ENCODE peak calls at places on chromosome 13, in nine cellular contexts. H is stimulated activated CD8-positive, alpha-beta memory T cell treated with anti-CD3 and anti-CD28 coated beads, Interleukin-7, amount 100 ng/mL, for 24 hours; G is activated T-helper 1 cell treated with Interleukin-2 at 50 U/mL for 16 hours; D is AG08395; I is memory B cell; E is type B pancreatic cell; N is SW480; Q is PC-3; J is aorta. O is an unnamed sample.

GRCh38 chr13:110379905-110380341 is 72.8 kb downstream of the COL4A2 start:
- DNase-seq in E (no peak), J (no peak), G (no peak), Q (peak; percentile 28), I (no peak), D (no peak), H (no peak), N (no peak), O (no peak)

GRCh38 chr13:89227356-89227755 is 1556.2 kb downstream of the SLITRK5 start:
- DNase-seq in J (no peak), G (no peak), E (no peak), I (no peak), N (no peak), H (no peak), D (no peak), Q (peak; percentile 73), O (no peak)

GRCh38 chr13:53276265-53276664 is 247.7 kb downstream of the OLFM4 start:
- DNase-seq in D (no peak), G (no peak), N (no peak), H (no peak), J (no peak), I (no peak), Q (no peak), E (no peak), O (no peak)

GRCh38 chr13:33775339-33776108 is 42.4 kb upstream of the RFC3 start:
- DNase-seq in H (no peak), Q (no peak), I (no peak), J (no peak), G (no peak), D (no peak), N (no peak), E (no peak), O (no peak)

GRCh38 chr13:67515895-67516294 is 285.8 kb upstream of the PCDH9 start:
- DNase-seq in D (peak; percentile 21), I (no peak), E (no peak), Q (peak; percentile 70), N (no peak), J (no peak), G (no peak), H (no peak), O (no peak)

GRCh38 chr13:64662887-64663593 is 2567.1 kb downstream of the PCDH9 start:
- DNase-seq in G (no peak), Q (no peak), J (no peak), E (no peak), I (no peak), H (no peak), N (no peak), D (no peak), O (no peak)

GRCh38 chr13:113029487-113030258 is 60.7 kb downstream of the MCF2L start:
- DNase-seq in N (peak; percentile 13), H (peak; percentile 39), G (peak; percentile 11), E (peak; percentile 85), Q (peak; percentile 46), D (peak; percentile 27), I (no peak), J (no peak), O (peak; percentile 43)

GRCh38 chr13:43307921-43308433 is 284.6 kb downstream of the DNAJC15 start:
- DNase-seq in N (peak; percentile 31), D (peak; percentile 74), H (no peak), Q (peak; percentile 16), J (no peak), I (no peak), G (no peak), E (no peak), O (no peak)

GRCh38 chr13:40666905-40667621 is 622 bp upstream of the FOXO1 start:
- DNase-seq in H (no peak), G (no peak), J (peak; percentile 82), Q (peak; percentile 16), N (peak; percentile 59), D (no peak), E (no peak), I (peak; percentile 22), O (no peak)

GRCh38 chr13:21319869-21320641 is 139.0 kb downstream of the ZDHHC20 start:
- DNase-seq in Q (no peak), H (no peak), E (no peak), I (no peak), J (no peak), D (no peak), G (no peak), N (no peak), O (no peak)

GRCh38 chr13:28618595-28618994 is 40.3 kb upstream of the POMP start:
- DNase-seq in E (no peak), J (no peak), D (no peak), I (no peak), H (no peak), G (no peak), Q (no peak), N (no peak), O (no peak)

GRCh38 chr13:82636119-82636518 is 1246.2 kb downstream of the SLITRK1 start:
- DNase-seq in Q (peak; percentile 65), E (no peak), G (no peak), H (no peak), I (no peak), J (no peak), D (no peak), N (no peak), O (no peak)

GRCh38 chr13:47291116-47291656 is 394.3 kb upstream of the HTR2A start:
- DNase-seq in D (no peak), I (no peak), N (peak; percentile 6), G (no peak), H (no peak), Q (peak; percentile 5), E (no peak), J (no peak), O (no peak)

GRCh38 chr13:101959016-101959415 is 442.8 kb downstream of the FGF14 start:
- DNase-seq in D (no peak), H (no peak), I (no peak), N (no peak), Q (peak; percentile 1), E (no peak), J (no peak), G (no peak), O (no peak)

GRCh38 chr13:107124129-107124718 is 556.3 kb upstream of the ARGLU1 start:
- DNase-seq in J (no peak), E (no peak), N (peak; percentile 18), D (peak; percentile 40), H (no peak), G (no peak), Q (peak; percentile 45), I (no peak), O (no peak)

GRCh38 chr13:31119966-31120733 is 41.6 kb downstream of the HSPH1 start:
- DNase-seq in E (no peak), Q (no peak), I (no peak), N (no peak), J (no peak), G (no peak), H (no peak), D (no peak), O (no peak)

GRCh38 chr13:44759723-44760360 is 183.7 kb upstream of the TSC22D1 start:
- DNase-seq in J (no peak), Q (peak; percentile 51), E (no peak), H (no peak), G (no peak), D (no peak), N (no peak), I (no peak), O (no peak)

GRCh38 chr13:112057736-112058518 is 9.0 kb upstream of the SOX1 start:
- DNase-seq in I (no peak), J (no peak), Q (no peak), N (peak; percentile 13), D (no peak), H (no peak), E (no peak), G (no peak), O (no peak)

GRCh38 chr13:45737571-45738002 is 35.5 kb downstream of the CBY2 start:
- DNase-seq in H (no peak), E (no peak), G (no peak), J (no peak), I (no peak), D (no peak), Q (no peak), N (peak; percentile 8), O (peak; percentile 4)

GRCh38 chr13:49584771-49585182 is 581 bp downstream of the RCBTB1 start:
- DNase-seq in D (peak; percentile 10), I (no peak), E (no peak), N (peak; percentile 56), G (no peak), H (no peak), Q (peak; percentile 12), J (no peak), O (no peak)

GRCh38 chr13:24071423-24072075 is 89.0 kb upstream of the SPATA13 start:
- DNase-seq in D (peak; percentile 84), I (no peak), G (no peak), N (peak; percentile 66), H (no peak), E (no peak), J (no peak), Q (peak; percentile 60), O (no peak)

GRCh38 chr13:105937451-105937850 is 598.0 kb downstream of the EFNB2 start:
- DNase-seq in J (no peak), I (no peak), E (no peak), N (no peak), H (no peak), D (no peak), G (no peak), Q (peak; percentile 13), O (no peak)

GRCh38 chr13:80454245-80454644 is 113.3 kb upstream of the SPRY2 start:
- DNase-seq in J (no peak), I (peak; percentile 35), D (no peak), E (no peak), Q (no peak), H (no peak), G (no peak), N (no peak), O (no peak)

GRCh38 chr13:97002581-97002980 is 8.3 kb upstream of the OXGR1 start:
- DNase-seq in G (no peak), D (no peak), I (no peak), Q (no peak), H (no peak), N (no peak), J (no peak), E (no peak), O (no peak)

GRCh38 chr13:94660695-94661324 is 51.5 kb downstream of the SOX21 start:
- DNase-seq in H (no peak), E (no peak), J (no peak), I (no peak), D (peak; percentile 14), G (no peak), N (peak; percentile 39), Q (peak; percentile 51), O (no peak)

O was measured in stimulated activated CD4-positive, alpha-beta T cell treated with anti-CD3 and anti-CD28 coated beads, TNF-alpha, amount 100 ng/mL, for 48 hours.